ENCODE peak calls at places on chromosomes 2 and 18, in nine cellular contexts. One of them, this sample, is unnamed.

GRCh38 chr2:150403457-150403856 is 84.0 kb downstream of the RND3 start:
- DNase-seq in Panc1: no peak
- DNase-seq in A549: no peak
- DNase-seq in astrocyte of the spinal cord: no peak
- DNase-seq in psoas muscle: no peak
- DNase-seq in CD8-positive, alpha-beta memory T cell: no peak
- DNase-seq in thoracic aorta: no peak
- DNase-seq in AG09309: no peak
- DNase-seq in heart left ventricle: no peak
- DNase-seq in this sample: no peak

GRCh38 chr2:236795176-236795860 is 225.7 kb downstream of the ACKR3 start:
- DNase-seq in Panc1: no peak
- DNase-seq in A549: no peak
- DNase-seq in astrocyte of the spinal cord: no peak
- DNase-seq in psoas muscle: no peak
- DNase-seq in CD8-positive, alpha-beta memory T cell: no peak
- DNase-seq in thoracic aorta: no peak
- DNase-seq in AG09309: no peak
- DNase-seq in heart left ventricle: no peak
- DNase-seq in this sample: no peak

GRCh38 chr2:214077727-214078126 is 333.1 kb upstream of the VWC2L start:
- DNase-seq in Panc1: no peak
- DNase-seq in A549: no peak
- DNase-seq in astrocyte of the spinal cord: no peak
- DNase-seq in psoas muscle: no peak
- DNase-seq in CD8-positive, alpha-beta memory T cell: no peak
- DNase-seq in thoracic aorta: no peak
- DNase-seq in AG09309: no peak
- DNase-seq in heart left ventricle: no peak
- DNase-seq in this sample: no peak

GRCh38 chr2:240333985-240334384 is 101.5 kb upstream of the GPC1 start:
- DNase-seq in Panc1: no peak
- DNase-seq in A549: no peak
- DNase-seq in astrocyte of the spinal cord: no peak
- DNase-seq in psoas muscle: no peak
- DNase-seq in CD8-positive, alpha-beta memory T cell: no peak
- DNase-seq in thoracic aorta: no peak
- DNase-seq in AG09309: no peak
- DNase-seq in heart left ventricle: no peak
- DNase-seq in this sample: no peak

GRCh38 chr2:170820647-170821630 is 4.3 kb downstream of the GAD1 start:
- DNase-seq in Panc1: no peak
- DNase-seq in A549: no peak
- DNase-seq in astrocyte of the spinal cord: no peak
- DNase-seq in psoas muscle: no peak
- DNase-seq in CD8-positive, alpha-beta memory T cell: no peak
- DNase-seq in thoracic aorta: no peak
- DNase-seq in AG09309: no peak
- DNase-seq in heart left ventricle: no peak
- DNase-seq in this sample: no peak

GRCh38 chr2:12734914-12735654 is 18.3 kb downstream of the TRIB2 start:
- DNase-seq in Panc1: no peak
- DNase-seq in A549: no peak
- DNase-seq in astrocyte of the spinal cord: no peak
- DNase-seq in psoas muscle: no peak
- DNase-seq in CD8-positive, alpha-beta memory T cell: no peak
- DNase-seq in thoracic aorta: no peak
- DNase-seq in AG09309: no peak
- DNase-seq in heart left ventricle: no peak
- DNase-seq in this sample: peak

GRCh38 chr2:144370937-144371584 is 148.9 kb downstream of the ZEB2 start:
- DNase-seq in Panc1: no peak
- DNase-seq in A549: no peak
- DNase-seq in astrocyte of the spinal cord: peak
- DNase-seq in psoas muscle: no peak
- DNase-seq in CD8-positive, alpha-beta memory T cell: no peak
- DNase-seq in thoracic aorta: no peak
- DNase-seq in AG09309: no peak
- DNase-seq in heart left ventricle: no peak
- DNase-seq in this sample: no peak

GRCh38 chr2:128315829-128316776 is 2.6 kb downstream of the HS6ST1 start:
- DNase-seq in Panc1: no peak
- DNase-seq in A549: no peak
- DNase-seq in astrocyte of the spinal cord: no peak
- DNase-seq in psoas muscle: peak
- DNase-seq in CD8-positive, alpha-beta memory T cell: no peak
- DNase-seq in thoracic aorta: no peak
- DNase-seq in AG09309: no peak
- DNase-seq in heart left ventricle: peak
- DNase-seq in this sample: peak

GRCh38 chr2:105294046-105294445 is 35.5 kb downstream of the TGFBRAP1 start:
- DNase-seq in Panc1: no peak
- DNase-seq in A549: no peak
- DNase-seq in astrocyte of the spinal cord: no peak
- DNase-seq in psoas muscle: no peak
- DNase-seq in CD8-positive, alpha-beta memory T cell: no peak
- DNase-seq in thoracic aorta: no peak
- DNase-seq in AG09309: no peak
- DNase-seq in heart left ventricle: no peak
- DNase-seq in this sample: no peak

GRCh38 chr2:122635649-122636496 is 880.4 kb downstream of the TSN start:
- DNase-seq in Panc1: no peak
- DNase-seq in A549: no peak
- DNase-seq in astrocyte of the spinal cord: peak
- DNase-seq in psoas muscle: no peak
- DNase-seq in CD8-positive, alpha-beta memory T cell: no peak
- DNase-seq in thoracic aorta: no peak
- DNase-seq in AG09309: no peak
- DNase-seq in heart left ventricle: no peak
- DNase-seq in this sample: no peak

GRCh38 chr2:47073641-47074040 is 81.5 kb downstream of the STPG4 start:
- DNase-seq in Panc1: no peak
- DNase-seq in A549: no peak
- DNase-seq in astrocyte of the spinal cord: no peak
- DNase-seq in psoas muscle: no peak
- DNase-seq in CD8-positive, alpha-beta memory T cell: no peak
- DNase-seq in thoracic aorta: no peak
- DNase-seq in AG09309: no peak
- DNase-seq in heart left ventricle: no peak
- DNase-seq in this sample: peak

GRCh38 chr2:174868916-174869315 is 104.6 kb upstream of the CHRNA1 start:
- DNase-seq in Panc1: no peak
- DNase-seq in A549: no peak
- DNase-seq in astrocyte of the spinal cord: no peak
- DNase-seq in psoas muscle: no peak
- DNase-seq in CD8-positive, alpha-beta memory T cell: no peak
- DNase-seq in thoracic aorta: no peak
- DNase-seq in AG09309: no peak
- DNase-seq in heart left ventricle: no peak
- DNase-seq in this sample: no peak

GRCh38 chr2:188628989-188629889 is 337.6 kb downstream of the GULP1 start:
- DNase-seq in Panc1: no peak
- DNase-seq in A549: peak
- DNase-seq in astrocyte of the spinal cord: peak
- DNase-seq in psoas muscle: no peak
- DNase-seq in CD8-positive, alpha-beta memory T cell: no peak
- DNase-seq in thoracic aorta: no peak
- DNase-seq in AG09309: peak
- DNase-seq in heart left ventricle: no peak
- DNase-seq in this sample: no peak

GRCh38 chr2:136188086-136188485 is 70.1 kb upstream of the CXCR4 start:
- DNase-seq in Panc1: no peak
- DNase-seq in A549: no peak
- DNase-seq in astrocyte of the spinal cord: no peak
- DNase-seq in psoas muscle: no peak
- DNase-seq in CD8-positive, alpha-beta memory T cell: no peak
- DNase-seq in thoracic aorta: no peak
- DNase-seq in AG09309: no peak
- DNase-seq in heart left ventricle: no peak
- DNase-seq in this sample: no peak

GRCh38 chr2:121187351-121187921 is 97.6 kb downstream of the TFCP2L1 start:
- DNase-seq in Panc1: no peak
- DNase-seq in A549: no peak
- DNase-seq in astrocyte of the spinal cord: no peak
- DNase-seq in psoas muscle: no peak
- DNase-seq in CD8-positive, alpha-beta memory T cell: no peak
- DNase-seq in thoracic aorta: no peak
- DNase-seq in AG09309: no peak
- DNase-seq in heart left ventricle: no peak
- DNase-seq in this sample: no peak
- H3K4me3 ChIP-seq in Panc1: no peak
- H3K4me3 ChIP-seq in A549: no peak
- H3K4me3 ChIP-seq in astrocyte of the spinal cord: no peak
- H3K4me3 ChIP-seq in psoas muscle: no peak
- H3K4me3 ChIP-seq in CD8-positive, alpha-beta memory T cell: no peak
- H3K4me3 ChIP-seq in thoracic aorta: no peak
- H3K4me3 ChIP-seq in AG09309: no peak
- H3K4me3 ChIP-seq in heart left ventricle: no peak
- H3K4me3 ChIP-seq in this sample: no peak

DNA sequence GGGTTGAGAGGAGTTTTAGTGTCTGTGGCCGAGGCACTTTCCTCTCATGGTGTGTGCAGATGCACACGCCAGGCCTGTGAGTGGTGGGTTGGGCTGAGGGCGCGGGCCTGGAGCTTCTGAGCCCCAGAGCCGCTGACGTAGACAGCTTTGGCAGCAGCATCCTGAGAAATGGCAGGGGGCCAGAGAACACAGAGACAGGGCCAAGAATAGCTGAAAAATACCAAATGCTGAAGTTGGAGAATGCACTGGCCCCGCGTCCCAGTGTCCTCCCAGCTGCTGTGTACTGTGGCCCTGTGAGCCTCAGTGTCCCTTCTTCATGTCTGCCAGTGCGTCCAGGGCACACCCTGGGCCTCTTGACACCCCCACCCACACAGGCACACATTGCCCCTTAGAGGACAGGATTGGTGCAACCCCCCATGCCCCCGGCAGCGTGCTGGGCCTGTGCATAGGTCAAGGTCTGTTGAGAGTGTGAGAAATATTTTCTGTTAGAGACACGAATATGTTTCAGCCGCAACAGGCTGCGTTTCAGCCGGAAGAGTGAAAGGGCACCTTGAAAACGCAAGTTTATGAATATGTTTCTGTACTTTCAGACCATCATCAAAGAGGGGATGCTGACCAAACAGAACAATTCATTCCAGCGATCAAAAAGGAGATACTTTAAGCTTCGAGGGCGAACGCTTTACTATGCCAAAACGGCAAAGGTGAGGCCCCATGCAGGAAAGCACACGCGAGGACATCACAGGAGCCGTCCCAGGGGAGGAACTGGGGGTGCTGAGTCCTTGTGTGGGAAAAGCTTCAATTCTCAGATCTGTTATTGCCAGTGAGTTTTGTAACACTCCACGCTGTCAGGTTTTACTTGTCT is 33.6 kb downstream of the DGKD start:
- DNase-seq in Panc1: no peak
- DNase-seq in A549: peak
- DNase-seq in astrocyte of the spinal cord: peak
- DNase-seq in psoas muscle: peak
- DNase-seq in CD8-positive, alpha-beta memory T cell: no peak
- DNase-seq in thoracic aorta: peak
- DNase-seq in AG09309: peak
- DNase-seq in heart left ventricle: peak
- DNase-seq in this sample: peak
- H3K4me3 ChIP-seq in Panc1: no peak
- H3K4me3 ChIP-seq in A549: peak
- H3K4me3 ChIP-seq in astrocyte of the spinal cord: no peak
- H3K4me3 ChIP-seq in psoas muscle: peak
- H3K4me3 ChIP-seq in CD8-positive, alpha-beta memory T cell: no peak
- H3K4me3 ChIP-seq in thoracic aorta: peak
- H3K4me3 ChIP-seq in AG09309: no peak
- H3K4me3 ChIP-seq in heart left ventricle: peak
- H3K4me3 ChIP-seq in this sample: peak

GRCh38 chr2:84959045-84959493 is 11.9 kb upstream of the KCMF1 start:
- DNase-seq in Panc1: no peak
- DNase-seq in A549: peak
- DNase-seq in astrocyte of the spinal cord: peak
- DNase-seq in psoas muscle: no peak
- DNase-seq in CD8-positive, alpha-beta memory T cell: no peak
- DNase-seq in thoracic aorta: no peak
- DNase-seq in AG09309: no peak
- DNase-seq in heart left ventricle: no peak
- DNase-seq in this sample: no peak

GRCh38 chr2:84958135-84959044 is 12.6 kb upstream of the KCMF1 start:
- DNase-seq in Panc1: peak
- DNase-seq in A549: peak
- DNase-seq in astrocyte of the spinal cord: peak
- DNase-seq in psoas muscle: peak
- DNase-seq in CD8-positive, alpha-beta memory T cell: no peak
- DNase-seq in thoracic aorta: no peak
- DNase-seq in AG09309: peak
- DNase-seq in heart left ventricle: no peak
- DNase-seq in this sample: no peak

GRCh38 chr2:84960157-84960506 is 10.8 kb upstream of the KCMF1 start:
- DNase-seq in Panc1: no peak
- DNase-seq in A549: no peak
- DNase-seq in astrocyte of the spinal cord: no peak
- DNase-seq in psoas muscle: no peak
- DNase-seq in CD8-positive, alpha-beta memory T cell: no peak
- DNase-seq in thoracic aorta: no peak
- DNase-seq in AG09309: no peak
- DNase-seq in heart left ventricle: no peak
- DNase-seq in this sample: no peak

GRCh38 chr2:84957771-84958134 is 13.2 kb upstream of the KCMF1 start:
- DNase-seq in Panc1: no peak
- DNase-seq in A549: no peak
- DNase-seq in astrocyte of the spinal cord: no peak
- DNase-seq in psoas muscle: no peak
- DNase-seq in CD8-positive, alpha-beta memory T cell: no peak
- DNase-seq in thoracic aorta: no peak
- DNase-seq in AG09309: no peak
- DNase-seq in heart left ventricle: no peak
- DNase-seq in this sample: no peak

GRCh38 chr2:84959494-84960156 is 11.3 kb upstream of the KCMF1 start:
- DNase-seq in Panc1: peak
- DNase-seq in A549: no peak
- DNase-seq in astrocyte of the spinal cord: no peak
- DNase-seq in psoas muscle: no peak
- DNase-seq in CD8-positive, alpha-beta memory T cell: no peak
- DNase-seq in thoracic aorta: no peak
- DNase-seq in AG09309: no peak
- DNase-seq in heart left ventricle: no peak
- DNase-seq in this sample: no peak
- H3K4me3 ChIP-seq in Panc1: no peak
- H3K4me3 ChIP-seq in A549: no peak
- H3K4me3 ChIP-seq in astrocyte of the spinal cord: no peak
- H3K4me3 ChIP-seq in psoas muscle: no peak
- H3K4me3 ChIP-seq in CD8-positive, alpha-beta memory T cell: no peak
- H3K4me3 ChIP-seq in thoracic aorta: no peak
- H3K4me3 ChIP-seq in AG09309: no peak
- H3K4me3 ChIP-seq in heart left ventricle: no peak
- H3K4me3 ChIP-seq in this sample: no peak

DNA sequence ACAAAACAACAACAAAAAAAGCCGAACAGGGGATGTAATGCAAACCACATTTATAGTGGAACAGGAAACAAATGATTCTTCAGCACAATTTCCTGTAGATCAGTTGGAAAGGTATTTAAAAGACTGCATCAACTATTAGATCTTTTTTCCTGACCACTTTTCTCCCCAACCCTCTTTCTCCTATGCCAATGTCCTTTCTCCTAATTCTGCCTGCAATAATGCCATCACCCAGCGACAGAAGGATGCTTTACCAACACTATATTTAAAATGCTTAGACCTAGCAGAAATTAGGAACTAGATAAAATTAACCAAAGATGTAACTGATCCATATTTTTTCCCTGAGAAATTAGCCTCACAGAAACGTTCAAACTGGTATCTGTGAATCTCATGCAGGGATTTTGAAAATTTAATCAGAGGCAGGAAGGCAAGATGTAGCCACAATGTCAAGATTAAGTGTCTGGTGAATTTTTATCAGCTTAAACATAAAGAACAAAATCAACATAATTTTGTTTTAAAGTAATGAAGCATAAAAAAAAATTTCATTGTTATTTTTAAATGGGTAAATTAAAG is 271.3 kb downstream of the TCF4 start:
- DNase-seq in Panc1: no peak
- DNase-seq in A549: no peak
- DNase-seq in astrocyte of the spinal cord: no peak
- DNase-seq in psoas muscle: no peak
- DNase-seq in CD8-positive, alpha-beta memory T cell: no peak
- DNase-seq in thoracic aorta: no peak
- DNase-seq in AG09309: no peak
- DNase-seq in heart left ventricle: no peak
- DNase-seq in this sample: no peak
- H3K4me3 ChIP-seq in Panc1: no peak
- H3K4me3 ChIP-seq in A549: no peak
- H3K4me3 ChIP-seq in astrocyte of the spinal cord: no peak
- H3K4me3 ChIP-seq in psoas muscle: peak
- H3K4me3 ChIP-seq in CD8-positive, alpha-beta memory T cell: no peak
- H3K4me3 ChIP-seq in thoracic aorta: peak
- H3K4me3 ChIP-seq in AG09309: no peak
- H3K4me3 ChIP-seq in heart left ventricle: peak
- H3K4me3 ChIP-seq in this sample: peak